ENCODE peak calls at places on chromosomes 1 and 21, in seven cellular contexts. Y, K, Z, U, Q, E and N are unnamed samples.

GRCh38 chr1:201119206-201119814 is 7.1 kb upstream of the CACNA1S start:
- DNase-seq in Y (peak; percentile 68), Z (peak; percentile 68), K (peak; percentile 67), U (peak; percentile 39), E (no peak), Q (peak; percentile 90), N (peak; percentile 83)

GRCh38 chr1:209816923-209817322 is 10.8 kb upstream of the UTP25 start:
- DNase-seq in Q (no peak), E (no peak), Z (no peak), Y (no peak), U (no peak), K (no peak), N (no peak)

GRCh38 chr1:25134307-25134706 is 98.0 kb downstream of the SYF2 start:
- DNase-seq in Y (no peak), E (no peak), Z (no peak), K (no peak), Q (no peak), U (no peak), N (no peak)

GRCh38 chr1:179310271-179310670 is 16.7 kb downstream of the SOAT1 start:
- DNase-seq in U (peak; percentile 81), E (no peak), K (no peak), Y (peak; percentile 72), Q (peak; percentile 20), Z (no peak), N (no peak)

GRCh38 chr1:213327318-213327667 is 276.3 kb downstream of the RPS6KC1 start:
- DNase-seq in U (peak; percentile 75), Y (peak; percentile 66), Q (peak; percentile 25), E (no peak), Z (no peak), K (no peak), N (no peak)

GRCh38 chr1:176466514-176466913 is 3.5 kb downstream of the PAPPA2 start:
- DNase-seq in K (peak; percentile 8), Y (peak; percentile 38), Q (peak; percentile 43), U (no peak), E (peak; percentile 33), Z (no peak), N (peak; percentile 63)

GRCh38 chr1:15937146-15937545 is 38.8 kb downstream of the ZBTB17 start:
- DNase-seq in K (no peak), Y (no peak), E (no peak), Z (no peak), Q (no peak), U (no peak), N (no peak)

GRCh38 chr21:35309316-35309715 is 260.2 kb upstream of the RUNX1 start:
- DNase-seq in U (peak; percentile 16), K (no peak), E (no peak), Y (no peak), Q (no peak), Z (no peak), N (no peak)

GRCh38 chr1:212962509-212962908 is 12.2 kb downstream of the VASH2 start:
- DNase-seq in Y (no peak), Z (no peak), Q (no peak), K (no peak), E (no peak), U (no peak), N (no peak)

GRCh38 chr1:98963359-98963758 is 41.3 kb downstream of the PLPPR5 start:
- DNase-seq in E (no peak), U (no peak), Z (no peak), K (no peak), Y (peak; percentile 62), Q (no peak), N (peak; percentile 14)

GRCh38 chr1:176858421-176858916 is 306.0 kb downstream of the ASTN1 start:
- DNase-seq in Y (peak; percentile 30), U (no peak), Z (no peak), E (no peak), Q (no peak), K (no peak), N (no peak)

GRCh38 chr21:43979654-43980053 is 32.5 kb upstream of the TRAPPC10 start:
- DNase-seq in Z (no peak), E (no peak), Q (no peak), Y (no peak), K (no peak), U (no peak), N (no peak)

GRCh38 chr1:200302893-200303250 is 107.0 kb downstream of the ZNF281 start:
- DNase-seq in Z (no peak), E (no peak), K (no peak), U (peak; percentile 36), Y (peak; percentile 50), Q (peak; percentile 43), N (no peak)

GRCh38 chr1:226634156-226634588 is 85.6 kb downstream of the STUM start:
- DNase-seq in E (peak; percentile 78), K (peak; percentile 81), Y (peak; percentile 77), U (peak; percentile 70), Q (peak; percentile 88), Z (peak; percentile 79), N (peak; percentile 90)

GRCh38 chr1:226903819-226904710 is 33.6 kb downstream of the PSEN2 start:
- DNase-seq in Q (no peak), Y (peak; percentile 55), K (no peak), E (no peak), U (peak; percentile 83), Z (no peak), N (no peak)

DNA sequence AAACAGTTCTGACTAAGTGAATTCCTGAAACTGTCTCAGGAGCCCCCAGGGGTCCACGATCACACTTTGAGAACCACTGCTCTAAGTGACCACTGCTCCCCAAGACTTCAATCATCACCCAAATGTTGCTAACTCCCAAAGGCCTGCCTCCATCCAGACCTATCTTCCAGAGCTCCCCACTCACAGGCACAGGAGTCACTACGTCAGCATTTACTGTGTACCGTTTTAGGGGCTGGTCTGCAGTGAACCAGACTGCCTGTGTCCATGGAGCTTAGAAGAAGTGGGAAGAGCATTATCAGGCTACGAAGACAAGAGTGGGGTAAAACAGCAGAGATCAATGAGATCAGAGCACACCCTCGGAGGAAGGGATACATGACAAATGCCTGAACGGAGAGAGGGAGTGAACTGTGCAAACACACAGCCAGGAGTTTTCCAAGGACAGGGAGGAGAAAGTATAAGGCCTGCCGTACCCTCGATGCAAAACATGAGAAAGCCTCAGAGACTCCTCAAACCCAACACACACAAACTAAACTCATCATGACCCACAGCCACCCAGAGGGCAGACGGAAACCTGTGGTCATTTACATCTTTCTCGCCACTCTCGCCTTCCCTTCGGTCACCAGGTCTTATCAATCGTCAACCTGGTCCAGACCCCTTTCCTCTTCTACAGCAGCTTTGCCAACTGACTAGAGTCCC is 10.1 kb downstream of the GNB1 start:
- DNase-seq in Z (no peak), U (no peak), Q (no peak), E (no peak), Y (no peak), K (no peak), N (no peak)
- H4K20me1 ChIP-seq in Z (peaks cover 29% of the 10 kb centered on the region), U (peaks cover 9% of the 10 kb centered on the region), Q (peaks cover 78% of the 10 kb centered on the region), E (peaks cover 80% of the 10 kb centered on the region), Y (peaks cover 71% of the 10 kb centered on the region), K (peaks cover 56% of the 10 kb centered on the region), N (peaks cover 82% of the 10 kb centered on the region)

GRCh38 chr1:167330601-167331293 is 110.1 kb downstream of the POU2F1 start:
- DNase-seq in Y (no peak), Q (no peak), U (no peak), K (peak; percentile 73), Z (peak; percentile 81), E (no peak), N (peak; percentile 74)
- H4K20me1 ChIP-seq in Y (no peaks in the 10 kb centered on the region), Q (no peaks in the 10 kb centered on the region), U (no peaks in the 10 kb centered on the region), K (no peaks in the 10 kb centered on the region), Z (no peaks in the 10 kb centered on the region), E (no peaks in the 10 kb centered on the region), N (no peaks in the 10 kb centered on the region)

GRCh38 chr1:86913896-86914634 is at the start of gene SELENOF:
- DNase-seq in Z (peak; percentile 100), Q (peak; percentile 100), K (peak; percentile 100), Y (peak; percentile 100), U (peak; percentile 100), E (peak; percentile 100), N (peak; percentile 100)
- H4K20me1 ChIP-seq in Z (no peaks in the 10 kb centered on the region), Q (peaks cover 28% of the 10 kb centered on the region), K (peaks cover 27% of the 10 kb centered on the region), Y (peaks cover 16% of the 10 kb centered on the region), U (peaks cover 1% of the 10 kb centered on the region), E (peaks cover 33% of the 10 kb centered on the region), N (peaks cover 31% of the 10 kb centered on the region)

GRCh38 chr1:3778590-3779264 is 6.2 kb downstream of the SMIM1 start:
- DNase-seq in Z (no peak), E (no peak), U (no peak), Y (no peak), K (no peak), Q (no peak), N (no peak)
- H4K20me1 ChIP-seq in Z (no peaks in the 10 kb centered on the region), E (peaks cover 24% of the 10 kb centered on the region), U (no peaks in the 10 kb centered on the region), Y (no peaks in the 10 kb centered on the region), K (no peaks in the 10 kb centered on the region), Q (no peaks in the 10 kb centered on the region), N (peaks cover 6% of the 10 kb centered on the region)